ENCODE peak calls at places on chromosomes 2 and 18, in nine cellular contexts. S is stomach, C is GM23338, V is HCT116, D is K562, J is SK-N-SH, O is upper lobe of left lung, G is Panc1, H is GM12891. W is an unnamed sample.

GRCh38 chr2:61538920-61539559 is 884 bp upstream of the XPO1 start:
- DNase-seq in G (peak; percentile 24), V (peak; percentile 33), S (no peak), D (no peak), H (no peak), C (no peak), O (no peak), J (peak; percentile 8), W (peak; percentile 29)

GRCh38 chr2:150274108-150274507 is 213.4 kb downstream of the RND3 start:
- DNase-seq in C (no peak), O (no peak), S (no peak), G (no peak), V (no peak), D (no peak), H (no peak), J (no peak), W (no peak)

GRCh38 chr2:1581965-1582625 is 162.2 kb downstream of the PXDN start:
- DNase-seq in D (no peak), O (no peak), S (no peak), H (no peak), V (no peak), J (no peak), C (no peak), G (no peak), W (peak; percentile 24)

GRCh38 chr2:35220471-35220870 is 1135.1 kb upstream of the CRIM1 start:
- DNase-seq in H (no peak), C (no peak), O (no peak), D (no peak), J (no peak), G (no peak), V (no peak), S (no peak), W (no peak)

GRCh38 chr2:155982111-155982510 is 350.4 kb downstream of the NR4A2 start:
- DNase-seq in J (no peak), C (no peak), H (no peak), O (no peak), D (no peak), V (no peak), G (no peak), S (no peak), W (no peak)

GRCh38 chr2:17680119-17680518 is 73.5 kb downstream of the SMC6 start:
- DNase-seq in G (no peak), H (no peak), O (no peak), S (no peak), C (no peak), D (no peak), V (no peak), J (no peak), W (no peak)

GRCh38 chr18:53457068-53457467 is 767.4 kb downstream of the MBD2 start:
- DNase-seq in O (no peak), J (no peak), V (no peak), D (no peak), G (no peak), C (no peak), H (no peak), S (no peak), W (no peak)

GRCh38 chr2:44362207-44363015 is 664 bp downstream of the CAMKMT start:
- DNase-seq in C (peak; percentile 77), J (peak; percentile 49), H (no peak), G (no peak), D (peak; percentile 19), O (peak; percentile 25), V (peak; percentile 4), S (peak; percentile 42), W (no peak)

GRCh38 chr18:5284808-5285207 is 10.7 kb downstream of the ZBTB14 start:
- DNase-seq in G (no peak), H (no peak), J (no peak), D (no peak), V (no peak), S (no peak), C (no peak), O (no peak), W (no peak)

GRCh38 chr2:10224734-10225133 is 78.0 kb upstream of the HPCAL1 start:
- DNase-seq in C (no peak), G (no peak), S (no peak), O (no peak), D (no peak), J (no peak), H (no peak), V (no peak), W (peak; percentile 37)

GRCh38 chr2:241354668-241355658 is 1.1 kb upstream of the FARP2 start:
- DNase-seq in V (peak; percentile 81), H (no peak), D (peak; percentile 58), O (peak; percentile 95), C (peak; percentile 88), S (peak; percentile 93), J (peak; percentile 64), G (peak; percentile 20), W (peak; percentile 85)

GRCh38 chr2:36451512-36451911 is 95.9 kb downstream of the CRIM1 start:
- DNase-seq in H (no peak), S (no peak), J (no peak), V (no peak), C (no peak), O (no peak), G (no peak), D (peak; percentile 51), W (no peak)

GRCh38 chr2:207288628-207289027 is 122.9 kb upstream of the KLF7 start:
- DNase-seq in H (no peak), J (no peak), S (no peak), D (no peak), O (no peak), V (no peak), C (no peak), G (no peak), W (no peak)

GRCh38 chr2:210964141-210964764 is 407.9 kb downstream of the CPS1 start:
- DNase-seq in J (no peak), V (no peak), O (no peak), S (no peak), D (no peak), C (no peak), G (no peak), H (no peak), W (no peak)

GRCh38 chr2:204470178-204470620 is 75.1 kb upstream of the PARD3B start:
- DNase-seq in H (no peak), V (no peak), D (no peak), G (no peak), O (no peak), S (no peak), C (no peak), J (no peak), W (no peak)

DNA sequence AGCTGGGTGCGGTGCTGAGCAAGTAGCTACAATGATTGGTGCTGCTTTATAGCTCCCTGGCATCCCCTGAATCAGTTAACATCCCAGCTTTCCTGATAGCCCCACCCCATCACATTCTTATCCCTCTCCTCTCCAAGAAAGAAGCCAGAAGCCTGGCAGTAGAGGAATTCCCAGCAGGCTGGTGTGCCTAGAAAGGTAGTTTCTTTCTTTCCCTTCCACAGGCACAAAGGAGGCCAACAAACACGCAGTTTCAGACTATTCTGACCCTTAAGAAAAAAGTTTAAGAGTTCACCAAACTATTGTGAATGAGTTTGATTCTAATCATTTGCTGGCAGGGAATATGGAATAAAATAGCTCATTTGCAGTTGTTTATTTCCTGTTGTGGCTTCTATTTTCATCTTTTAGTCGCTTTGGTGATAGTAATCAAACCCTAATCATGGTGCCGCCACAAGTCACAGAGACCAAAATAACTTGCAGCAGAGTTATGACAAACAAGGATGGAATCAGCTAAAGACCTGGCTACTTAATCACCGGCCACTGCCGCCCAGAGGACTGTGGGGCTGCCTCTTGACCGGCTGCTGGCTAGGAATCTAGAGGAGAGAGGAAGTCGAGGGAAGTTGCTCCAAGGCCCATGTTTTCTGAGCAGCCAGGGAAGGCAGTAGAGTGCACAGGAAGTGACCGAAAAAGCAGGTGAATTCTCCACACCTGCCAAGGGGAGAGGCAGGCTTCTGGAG is 4.9 kb upstream of the SMAD7 start:
- DNase-seq in S (peak; percentile 50), G (no peak), J (no peak), O (no peak), V (no peak), H (no peak), D (no peak), C (peak; percentile 71), W (no peak)
- TF ChIP-seq POLR2AphosphoS5 in S (peak; percentile 73), G (no peak), J (peak; percentile 23), O (peak; percentile 48), V (no peak), H (no peak), D (no peak), C (no peak), W (peak; percentile 20)

GRCh38 chr2:112793449-112793978 is 9.2 kb upstream of the IL1A start:
- DNase-seq in O (no peak), H (no peak), C (no peak), S (no peak), D (no peak), V (no peak), J (no peak), G (no peak), W (no peak)
- TF ChIP-seq POLR2AphosphoS5 in O (no peak), H (no peak), C (no peak), S (no peak), D (no peak), V (no peak), J (no peak), G (no peak), W (no peak)

DNA sequence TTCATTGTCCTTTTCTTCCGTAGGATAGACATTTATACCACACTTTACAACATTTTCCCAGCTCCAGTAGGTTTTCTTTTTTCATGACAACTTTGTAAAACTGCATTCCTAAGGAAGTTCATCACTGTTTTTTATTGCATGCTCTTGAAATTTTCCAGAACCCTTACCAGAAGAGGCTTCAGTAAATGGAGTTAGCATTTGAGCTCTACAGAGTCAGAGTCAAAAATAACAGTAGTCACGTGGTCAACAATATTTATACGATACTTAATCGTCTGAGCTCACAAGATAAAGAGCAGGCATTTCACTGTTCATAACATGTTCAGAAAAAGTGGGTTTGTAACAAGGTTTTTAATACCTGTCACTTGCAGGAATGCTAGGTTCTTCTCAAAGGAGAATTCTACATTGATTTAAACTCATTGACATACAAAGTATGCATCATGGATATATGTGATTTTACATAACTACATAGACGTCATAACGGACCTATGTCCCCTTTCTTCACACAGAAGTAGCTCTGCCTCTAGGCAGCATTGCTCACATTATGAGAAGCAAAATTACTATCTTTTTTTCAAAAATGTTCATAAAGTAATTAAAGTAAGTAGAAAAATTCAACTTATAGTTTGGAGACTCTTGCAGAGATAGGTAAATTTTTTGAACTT is 187.0 kb upstream of the COL3A1 start:
- DNase-seq in S (no peak), J (no peak), C (no peak), V (peak; percentile 22), H (no peak), O (no peak), D (no peak), G (no peak), W (no peak)
- TF ChIP-seq POLR2AphosphoS5 in S (peak; percentile 74), J (peak; percentile 59), C (no peak), V (no peak), H (no peak), O (no peak), D (no peak), G (no peak), W (no peak)

DNA sequence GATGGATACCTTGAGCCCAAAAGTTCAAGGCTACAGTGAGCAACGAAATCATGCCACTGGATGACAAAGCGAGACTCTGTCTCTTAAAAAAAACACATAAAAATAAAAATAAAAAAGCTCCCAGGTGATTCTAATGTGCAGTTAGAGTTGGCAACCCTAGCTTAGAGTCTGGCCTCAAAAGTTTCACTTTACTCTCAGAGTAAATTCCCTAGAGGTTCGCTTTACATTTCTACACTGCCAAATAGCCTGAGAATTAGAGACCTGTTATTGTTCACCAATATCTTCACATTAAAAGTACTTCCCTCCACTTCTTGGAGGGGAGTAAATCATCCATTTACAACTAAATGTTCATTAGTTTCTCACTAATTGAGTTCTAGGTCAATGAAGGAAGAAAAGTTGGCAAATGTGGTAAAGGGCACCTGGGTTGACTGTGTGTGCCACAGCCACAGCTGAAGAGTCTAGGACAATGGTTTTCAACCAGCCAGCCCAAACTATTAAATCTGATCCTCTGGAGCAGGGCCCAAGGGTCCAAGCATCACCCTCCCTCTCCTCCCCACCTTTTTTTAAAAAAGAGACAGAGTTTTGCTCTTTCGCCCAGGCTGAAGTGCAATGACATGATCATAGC is 15.2 kb upstream of the TMEM37 start:
- DNase-seq in C (no peak), S (no peak), G (no peak), J (no peak), O (no peak), V (no peak), D (no peak), H (no peak), W (no peak)
- TF ChIP-seq POLR2AphosphoS5 in C (no peak), S (no peak), G (no peak), J (no peak), O (no peak), V (no peak), D (no peak), H (no peak), W (no peak)